ENCODE peak calls at places on chromosomes 11 and 22, in five cellular contexts. N is NCI-H1417 treated with DMSO at 0.1 percent for 48 hours, O is hepatic stellate cell, U is putamen, G is NCI-H1436. R is an unnamed sample.

GRCh38 chr11:69131644-69132300 is 24.0 kb upstream of the SMIM38 start:
- DNase-seq in O (peak; percentile 80), U (peak; percentile 39), G (peak; percentile 17), N (no peak), R (peak; percentile 50)

GRCh38 chr11:82676483-82677094 is 57.1 kb downstream of the FAM181B start:
- DNase-seq in G (no peak), N (no peak), O (no peak), U (no peak), R (no peak)

GRCh38 chr22:41491379-41492100 is 22.6 kb downstream of the ACO2 start:
- DNase-seq in N (no peak), O (no peak), G (no peak), U (no peak), R (no peak)

GRCh38 chr11:2578006-2578933 is 121.5 kb downstream of the KCNQ1OT1 start:
- DNase-seq in U (no peak), O (no peak), G (no peak), N (no peak), R (no peak)

GRCh38 chr22:35519306-35520000 is 21.2 kb upstream of the RASD2 start:
- DNase-seq in G (no peak), N (no peak), O (no peak), U (no peak), R (no peak)

GRCh38 chr22:19402642-19403191 is 28.8 kb downstream of the HIRA start:
- DNase-seq in N (no peak), G (no peak), U (no peak), O (no peak), R (no peak)

GRCh38 chr11:17354070-17354924 is 2.7 kb downstream of the NCR3LG1 start:
- DNase-seq in U (peak; percentile 67), N (peak; percentile 33), O (peak; percentile 69), G (peak; percentile 24), R (peak; percentile 77)

GRCh38 chr11:7515544-7515943 is 1.7 kb downstream of the PPFIBP2 start:
- DNase-seq in O (no peak), G (no peak), N (no peak), U (no peak), R (no peak)

GRCh38 chr11:65008873-65009272 is 5.1 kb upstream of the ARL2 start:
- DNase-seq in G (no peak), O (no peak), U (no peak), N (no peak), R (no peak)

GRCh38 chr11:11572386-11572785 is 49.4 kb downstream of the GALNT18 start:
- DNase-seq in O (no peak), G (no peak), N (no peak), U (no peak), R (no peak)

GRCh38 chr11:126647735-126648134 is 292.2 kb downstream of the ST3GAL4 start:
- DNase-seq in N (no peak), U (no peak), G (no peak), O (peak; percentile 84), R (no peak)

GRCh38 chr22:25827415-25827814 is 85.4 kb downstream of the MYO18B start:
- DNase-seq in G (peak; percentile 23), N (no peak), U (peak; percentile 16), O (no peak), R (no peak)

GRCh38 chr11:18012314-18012905 is 437 bp downstream of the SERGEF start:
- DNase-seq in N (no peak), O (peak; percentile 17), U (peak; percentile 33), G (no peak), R (no peak)

GRCh38 chr11:64716471-64717267 is 6.3 kb downstream of the NRXN2 start:
- DNase-seq in O (no peak), N (no peak), G (no peak), U (no peak), R (no peak)

GRCh38 chr22:49960967-49961600 is 512 bp downstream of the PIM3 start:
- DNase-seq in U (no peak), N (no peak), G (no peak), O (no peak), R (no peak)

GRCh38 chr22:42365337-42365865 is 66.8 kb downstream of the NFAM1 start:
- DNase-seq in N (no peak), U (no peak), G (peak; percentile 81), O (no peak), R (no peak)

GRCh38 chr11:69575296-69576068 is 65.5 kb upstream of the CCND1 start:
- DNase-seq in O (no peak), G (no peak), N (no peak), U (no peak), R (no peak)

GRCh38 chr11:22976146-22976545 is 115.9 kb upstream of the CCDC179 start:
- DNase-seq in O (no peak), U (no peak), N (no peak), G (no peak), R (no peak)

GRCh38 chr11:120562806-120563425 is 51.4 kb downstream of the GRIK4 start:
- DNase-seq in U (no peak), G (no peak), N (no peak), O (peak; percentile 31), R (no peak)

GRCh38 chr11:11416917-11417316 is 63.9 kb upstream of the CSNK2A3 start:
- DNase-seq in O (peak; percentile 25), G (no peak), U (no peak), N (no peak), R (no peak)

GRCh38 chr11:109789911-109790310 is 303.3 kb upstream of the ZC3H12C start:
- DNase-seq in N (no peak), O (no peak), G (no peak), U (no peak), R (no peak)

GRCh38 chr22:20118572-20119020 is 1.6 kb upstream of the TRMT2A start:
- DNase-seq in U (no peak), O (no peak), N (no peak), G (no peak), R (no peak)

GRCh38 chr11:35363246-35364100 is 55.9 kb downstream of the SLC1A2 start:
- DNase-seq in N (no peak), U (no peak), G (no peak), O (no peak), R (peak; percentile 23)

GRCh38 chr11:2257023-2257700 is 13.2 kb downstream of the ASCL2 start:
- DNase-seq in U (no peak), O (no peak), G (no peak), N (no peak), R (no peak)

GRCh38 chr11:121367434-121367833 is 74.9 kb downstream of the SC5D start:
- DNase-seq in O (peak; percentile 11), N (no peak), U (no peak), G (no peak), R (no peak)

GRCh38 chr11:119778391-119779194 is 49.6 kb upstream of the NECTIN1 start:
- DNase-seq in O (no peak), G (no peak), N (no peak), U (no peak), R (no peak)

GRCh38 chr11:128469220-128469619 is 118.1 kb downstream of the ETS1 start:
- DNase-seq in N (no peak), G (no peak), O (no peak), U (no peak), R (no peak)

GRCh38 chr11:124783002-124783401 is 17.2 kb downstream of the MSANTD2 start:
- DNase-seq in U (no peak), O (no peak), N (no peak), G (no peak), R (no peak)

GRCh38 chr11:107478922-107479321 is 21.3 kb upstream of the CWF19L2 start:
- DNase-seq in G (no peak), O (no peak), N (no peak), U (no peak), R (no peak)

GRCh38 chr11:33899383-33900037 is 7.6 kb upstream of the LMO2 start:
- DNase-seq in N (no peak), O (peak; percentile 36), U (no peak), G (no peak), R (peak; percentile 82)

GRCh38 chr11:130471731-130472433 is 23.4 kb downstream of the ADAMTS15 start:
- DNase-seq in N (no peak), U (no peak), G (no peak), O (no peak), R (no peak)

GRCh38 chr11:126596474-126596873 is 241.0 kb downstream of the ST3GAL4 start:
- DNase-seq in O (no peak), U (peak; percentile 60), G (no peak), N (no peak), R (no peak)

GRCh38 chr11:6646040-6646439 is 9.6 kb downstream of the DCHS1 start:
- DNase-seq in N (no peak), G (no peak), O (peak; percentile 87), U (no peak), R (peak; percentile 66)

GRCh38 chr22:41447435-41448188 is 1.0 kb upstream of the TOB2 start:
- DNase-seq in U (peak; percentile 82), O (peak; percentile 66), G (peak; percentile 49), N (no peak), R (peak; percentile 58)

GRCh38 chr11:15764948-15765347 is 591.4 kb downstream of the SOX6 start:
- DNase-seq in U (no peak), N (no peak), O (no peak), G (no peak), R (no peak)

GRCh38 chr11:37946155-37946766 is 1348.2 kb upstream of the RAG2 start:
- DNase-seq in O (no peak), G (no peak), U (peak; percentile 5), N (no peak), R (no peak)

GRCh38 chr11:64288353-64288750 is 2.7 kb downstream of the GPR137 start:
- DNase-seq in U (no peak), O (no peak), G (no peak), N (no peak), R (no peak)

GRCh38 chr11:2771758-2772466 is 72.1 kb upstream of the KCNQ1OT1 start:
- DNase-seq in U (no peak), G (peak; percentile 57), N (no peak), O (no peak), R (peak; percentile 6)

GRCh38 chr11:73262851-73263495 is 9.2 kb upstream of the P2RY6 start:
- DNase-seq in G (no peak), O (no peak), N (no peak), U (no peak), R (no peak)

GRCh38 chr11:43948341-43949185 is 6.1 kb downstream of the C11orf96 start:
- DNase-seq in O (no peak), U (no peak), N (no peak), G (no peak), R (no peak)

R was measured in tibial nerve.